ENCODE peak calls at places on chromosomes 4 and X, in four cellular contexts. I is H9, S is IMR-90, V is H1. M is an unnamed sample.
A peak's percentile ranks its signal among the peaks of the same experiment; 100 is the strongest.

GRCh38 chr4:22607382-22607781 is 85.4 kb upstream of the GBA3 start:
- DNase-seq in I (peak; percentile 52), S (peak; percentile 31), V (peak; percentile 21), M (peak; percentile 56)

GRCh38 chr4:184824776-184825393 is 883 bp downstream of the ACSL1 start:
- DNase-seq in I (no peak), S (no peak), V (no peak), M (no peak)

GRCh38 chrX:41449615-41450014 is 2.5 kb downstream of the NYX start:
- DNase-seq in I (no peak), S (peak; percentile 24), V (no peak), M (no peak)

GRCh38 chr4:23978031-23978430 is 88.2 kb upstream of the PPARGC1A start:
- DNase-seq in I (no peak), S (peak; percentile 51), V (no peak), M (no peak)

GRCh38 chr4:16269742-16270522 is 43.7 kb upstream of the TAPT1 start:
- DNase-seq in I (no peak), S (peak; percentile 55), V (no peak), M (no peak)

GRCh38 chr4:26576171-26576829 is 7.6 kb upstream of the TBC1D19 start:
- DNase-seq in I (no peak), S (peak; percentile 62), V (no peak), M (peak; percentile 21)

GRCh38 chrX:23993012-23993633 is 33.9 kb downstream of the KLHL15 start:
- DNase-seq in I (no peak), S (peak; percentile 39), V (no peak), M (no peak)

GRCh38 chr4:74045247-74045646 is 6.8 kb upstream of the CXCL3 start:
- DNase-seq in I (no peak), S (no peak), V (no peak), M (no peak)

GRCh38 chrX:10048076-10048475 is 80.9 kb downstream of the CLDN34 start:
- DNase-seq in I (no peak), S (no peak), V (no peak), M (peak; percentile 71)

GRCh38 chr4:78154972-78155371 is 97.8 kb downstream of the FRAS1 start:
- DNase-seq in I (no peak), S (no peak), V (no peak), M (no peak)

GRCh38 chr4:6502147-6502546 is 29.7 kb upstream of the PPP2R2C start:
- DNase-seq in I (peak; percentile 10), S (no peak), V (no peak), M (no peak)

GRCh38 chr4:40607224-40607623 is 22.4 kb downstream of the RBM47 start:
- DNase-seq in I (no peak), S (peak; percentile 27), V (no peak), M (no peak)

GRCh38 chr4:82865592-82865991 is 25.4 kb downstream of the SEC31A start:
- DNase-seq in I (no peak), S (peak; percentile 95), V (no peak), M (peak; percentile 10)

GRCh38 chr4:3708103-3708510 is 58.1 kb upstream of the ADRA2C start:
- DNase-seq in I (no peak), S (no peak), V (no peak), M (no peak)

GRCh38 chr4:8076023-8076422 is 82.6 kb downstream of the ABLIM2 start:
- DNase-seq in I (no peak), S (no peak), V (no peak), M (no peak)

GRCh38 chr4:168474660-168475320 is 5.5 kb downstream of the DDX60L start:
- DNase-seq in I (no peak), S (no peak), V (no peak), M (no peak)

GRCh38 chrX:31036895-31037294 is 34.9 kb downstream of the FTHL17 start:
- DNase-seq in I (peak; percentile 48), S (peak; percentile 42), V (no peak), M (peak; percentile 65)

GRCh38 chr4:186724048-186724860 is 598 bp upstream of the FAT1 start:
- DNase-seq in I (peak; percentile 83), S (peak; percentile 49), V (no peak), M (peak; percentile 89)

GRCh38 chr4:80295331-80295730 is 28.9 kb downstream of the FGF5 start:
- DNase-seq in I (no peak), S (no peak), V (no peak), M (no peak)

GRCh38 chr4:164396439-164396838 is 357.5 kb upstream of the SMIM31 start:
- DNase-seq in I (no peak), S (no peak), V (no peak), M (peak; percentile 11)

GRCh38 chr4:10005632-10006031 is 15.7 kb downstream of the SLC2A9 start:
- DNase-seq in I (no peak), S (no peak), V (no peak), M (no peak)

GRCh38 chr4:28973591-28974350 is 1746.4 kb upstream of the PCDH7 start:
- DNase-seq in I (no peak), S (peak; percentile 82), V (no peak), M (peak; percentile 1)

GRCh38 chrX:2325076-2325784 is 175.5 kb downstream of the DHRSX start:
- DNase-seq in I (peak; percentile 33), S (peak; percentile 84), V (no peak), M (no peak)

GRCh38 chr4:124711469-124712416 is 789 bp downstream of the ANKRD50 start:
- DNase-seq in I (peak; percentile 84), S (peak; percentile 79), V (peak; percentile 38), M (peak; percentile 84)

GRCh38 chr4:149371021-149371420 is 444.6 kb downstream of the IQCM start:
- DNase-seq in I (peak; percentile 42), S (peak; percentile 63), V (peak; percentile 7), M (peak; percentile 80)

GRCh38 chr4:182188622-182189021 is 54.6 kb upstream of the TENM3 start:
- DNase-seq in I (no peak), S (peak; percentile 54), V (no peak), M (no peak)

GRCh38 chrX:20265726-20266681 is 705 bp downstream of the RPS6KA3 start:
- DNase-seq in I (peak; percentile 26), S (peak; percentile 12), V (no peak), M (peak; percentile 20)

GRCh38 chr4:8582436-8582835 is 2.2 kb downstream of the GPR78 start:
- DNase-seq in I (no peak), S (no peak), V (no peak), M (no peak)

GRCh38 chrX:11059923-11060322 is 51.2 kb upstream of the HCCS start:
- DNase-seq in I (no peak), S (peak; percentile 35), V (no peak), M (peak; percentile 1)

GRCh38 chrX:10350991-10351390 is 194.2 kb downstream of the CLCN4 start:
- DNase-seq in I (no peak), S (peak; percentile 41), V (no peak), M (no peak)

GRCh38 chr4:113869743-113870375 is 108.3 kb upstream of the CAMK2D start:
- DNase-seq in I (no peak), S (peak; percentile 74), V (no peak), M (no peak)

GRCh38 chr4:48931459-48931858 is 24.9 kb upstream of the OCIAD2 start:
- DNase-seq in I (no peak), S (no peak), V (no peak), M (no peak)

GRCh38 chr4:108620101-108620932 is at the start of gene RPL34:
- DNase-seq in I (peak; percentile 96), S (peak; percentile 99), V (peak; percentile 77), M (peak; percentile 99)
- H3K23ac ChIP-seq in I (no peak within 1 kb of the TSS), S (peak within 1 kb of the TSS; percentile 65), V (no peak within 1 kb of the TSS), M (peak within 1 kb of the TSS; percentile 32)

GRCh38 chrX:133269168-133269567 is 51.0 kb upstream of the TFDP3 start:
- DNase-seq in I (no peak), S (no peak), V (no peak), M (no peak)

GRCh38 chrX:133267621-133268020 is 49.5 kb upstream of the TFDP3 start:
- DNase-seq in I (no peak), S (no peak), V (no peak), M (no peak)

DNA sequence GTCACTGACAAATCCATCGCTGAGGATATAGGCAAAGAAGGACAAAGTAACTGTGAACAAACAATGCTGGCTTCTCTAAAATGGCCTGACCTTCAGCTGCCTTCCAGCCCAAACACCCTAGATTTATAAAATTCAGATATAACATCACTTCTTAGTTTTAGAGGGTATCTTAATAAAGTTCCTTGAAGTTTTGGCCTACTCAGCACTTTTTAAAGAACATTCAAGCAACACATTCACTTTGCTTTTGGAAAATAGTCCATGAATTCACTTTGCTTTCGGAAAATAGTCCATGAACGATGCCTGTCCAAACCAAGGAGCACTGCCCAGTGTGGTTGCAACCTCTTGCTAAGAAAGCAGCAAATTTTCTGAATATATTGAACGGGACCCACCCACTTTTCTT is 55.0 kb upstream of the TFDP3 start:
- DNase-seq in I (no peak), S (no peak), V (no peak), M (no peak)
- H3K56ac ChIP-seq in I (no peak overlapping the region), S (no peak overlapping the region), V (no peak overlapping the region), M (no peak overlapping the region)

GRCh38 chr4:94519019-94519418 is 67.3 kb downstream of the PDLIM5 start:
- DNase-seq in I (no peak), S (no peak), V (no peak), M (no peak)

GRCh38 chr4:94517492-94517891 is 65.8 kb downstream of the PDLIM5 start:
- DNase-seq in I (no peak), S (no peak), V (no peak), M (no peak)

GRCh38 chr4:94515365-94515764 is 63.6 kb downstream of the PDLIM5 start:
- DNase-seq in I (no peak), S (no peak), V (no peak), M (no peak)

GRCh38 chr4:94516067-94516466 is 64.3 kb downstream of the PDLIM5 start:
- DNase-seq in I (no peak), S (peak; percentile 95), V (no peak), M (peak; percentile 27)

GRCh38 chr4:94516999-94517398 is 65.3 kb downstream of the PDLIM5 start:
- DNase-seq in I (no peak), S (peak; percentile 70), V (no peak), M (no peak)
- H3K27ac ChIP-seq in I (no peak overlapping the region), S (no peak overlapping the region), V (no peak overlapping the region), M (no peak overlapping the region)

GRCh38 chr4:1789552-1789951 is 3.5 kb upstream of the FGFR3 start:
- DNase-seq in I (no peak), S (no peak), V (no peak), M (no peak)
- H3K23ac ChIP-seq in I (no peak overlapping the region), S (no peak overlapping the region), V (no peak overlapping the region), M (no peak overlapping the region)

GRCh38 chr4:105348719-105349118 is 125.1 kb downstream of the PPA2 start:
- DNase-seq in I (no peak), S (no peak), V (no peak), M (no peak)

GRCh38 chr4:105345358-105345757 is 128.5 kb downstream of the PPA2 start:
- DNase-seq in I (no peak), S (no peak), V (no peak), M (no peak)

GRCh38 chr4:105345838-105346237 is 128.0 kb downstream of the PPA2 start:
- DNase-seq in I (no peak), S (no peak), V (no peak), M (no peak)

GRCh38 chr4:105343523-105343931 is 130.3 kb downstream of the PPA2 start:
- DNase-seq in I (no peak), S (peak; percentile 12), V (no peak), M (no peak)

GRCh38 chr4:105346869-105347268 is 127.0 kb downstream of the PPA2 start:
- DNase-seq in I (no peak), S (no peak), V (no peak), M (no peak)
- H3K56ac ChIP-seq in I (no peak overlapping the region), S (no peak overlapping the region), V (no peak overlapping the region), M (no peak overlapping the region)

M was measured in mesendoderm.